ENCODE peak calls at places on chromosome X, in four cellular contexts. J is HepG2, B is K562, X is suprapubic skin. S is an unnamed sample.

GRCh38 chrX:153935326-153935851 is 552 bp upstream of the NAA10 start:
- DNase-seq in J (no peak), B (no peak), X (no peak), S (no peak)

GRCh38 chrX:105695451-105695850 is 126.9 kb upstream of the NRK start:
- DNase-seq in B (no peak), X (no peak), J (no peak), S (no peak)

GRCh38 chrX:10841579-10841978 is 221.2 kb upstream of the MID1 start:
- DNase-seq in X (no peak), B (no peak), J (no peak), S (no peak)

GRCh38 chrX:125103693-125104092 is 216.0 kb upstream of the TEX13C start:
- DNase-seq in J (no peak), X (no peak), B (no peak), S (no peak)

GRCh38 chrX:69232945-69233344 is 67.7 kb upstream of the PJA1 start:
- DNase-seq in X (no peak), J (no peak), B (no peak), S (no peak)

GRCh38 chrX:150201841-150202240 is 161.3 kb upstream of the MAMLD1 start:
- DNase-seq in X (no peak), J (no peak), B (no peak), S (no peak)

GRCh38 chrX:150362599-150363481 is at the start of gene MAMLD1:
- DNase-seq in X (peak), B (peak), J (no peak), S (no peak)

GRCh38 chrX:109863811-109864210 is 130.8 kb upstream of the ACSL4 start:
- DNase-seq in B (no peak), X (no peak), J (no peak), S (no peak)

GRCh38 chrX:150162141-150162540 is 201.0 kb upstream of the MAMLD1 start:
- DNase-seq in J (no peak), B (no peak), X (no peak), S (no peak)

GRCh38 chrX:105711805-105712204 is 110.5 kb upstream of the NRK start:
- DNase-seq in X (no peak), B (no peak), J (no peak), S (no peak)

GRCh38 chrX:119880076-119880475 is 8.4 kb downstream of the NDUFA1 start:
- DNase-seq in B (no peak), J (no peak), X (no peak), S (no peak)

GRCh38 chrX:136318895-136319597 is 18.3 kb downstream of the ADGRG4 start:
- DNase-seq in J (no peak), B (no peak), X (no peak), S (no peak)

GRCh38 chrX:110442631-110443030 is 84.0 kb downstream of the RTL9 start:
- DNase-seq in B (peak), J (peak), X (no peak), S (no peak)

GRCh38 chrX:151974336-151975227 is at the start of gene GABRE:
- DNase-seq in J (no peak), X (no peak), B (peak), S (no peak)

GRCh38 chrX:153510383-153510782 is 7.1 kb upstream of the ATP2B3 start:
- DNase-seq in J (no peak), X (no peak), B (no peak), S (no peak)

GRCh38 chrX:67604979-67605703 is 61.3 kb downstream of the AR start:
- DNase-seq in J (no peak), B (no peak), X (no peak), S (no peak)

GRCh38 chrX:80216086-80216485 is 201.5 kb downstream of the TBX22 start:
- DNase-seq in J (no peak), B (no peak), X (no peak), S (no peak)

GRCh38 chrX:30971761-30972603 is 82.9 kb upstream of the TAB3 start:
- DNase-seq in X (no peak), J (peak), B (peak), S (peak)

GRCh38 chrX:13123247-13123856 is 78.9 kb upstream of the FAM9C start:
- DNase-seq in J (peak), X (no peak), B (no peak), S (no peak)

GRCh38 chrX:139823806-139824205 is 109.0 kb downstream of the ATP11C start:
- DNase-seq in J (no peak), X (no peak), B (no peak), S (no peak)

GRCh38 chrX:154484255-154485149 is 1.9 kb downstream of the UBL4A start:
- DNase-seq in X (no peak), B (peak), J (no peak), S (no peak)

GRCh38 chrX:26952213-26952612 is 510.9 kb downstream of the PPP4R3C start:
- DNase-seq in J (no peak), X (no peak), B (no peak), S (no peak)

GRCh38 chrX:15714529-15714928 is 23.5 kb upstream of the CA5B start:
- DNase-seq in X (no peak), J (no peak), B (no peak), S (no peak)

GRCh38 chrX:100994352-100995281 is 25.1 kb downstream of the ARL13A start:
- DNase-seq in J (peak), X (no peak), B (peak), S (no peak)

GRCh38 chrX:70454441-70455365 is 10.1 kb downstream of the DLG3 start:
- DNase-seq in X (no peak), B (peak), J (peak), S (peak)
- TF ChIP-seq POLR2AphosphoS5 in X (no peak), B (no peak), J (no peak), S (no peak)

GRCh38 chrX:1595711-1596060 is 4.3 kb downstream of the AKAP17A start:
- DNase-seq in B (no peak), J (no peak), X (peak), S (no peak)
- TF ChIP-seq POLR2AphosphoS5 in B (no peak), J (no peak), X (no peak), S (peak)

GRCh38 chrX:103098488-103098887 is 5.5 kb upstream of the NXF3 start:
- DNase-seq in B (peak), J (no peak), X (no peak), S (no peak)

GRCh38 chrX:103092942-103093341 is at the start of gene NXF3:
- DNase-seq in B (no peak), X (no peak), J (no peak), S (no peak)
- TF ChIP-seq POLR2AphosphoS5 in B (no peak), X (no peak), J (no peak), S (no peak)

GRCh38 chrX:57595381-57595811 is 3.6 kb downstream of the ZXDB start:
- DNase-seq in J (no peak), X (no peak), B (no peak), S (no peak)
- TF ChIP-seq POLR2AphosphoS5 in J (no peak), X (no peak), B (no peak), S (no peak)

GRCh38 chrX:108025954-108026616 is 18.8 kb upstream of the VSIG1 start:
- DNase-seq in X (no peak), B (no peak), J (no peak), S (no peak)
- TF ChIP-seq POLR2AphosphoS5 in X (no peak), B (no peak), J (no peak), S (no peak)

GRCh38 chrX:72271091-72271490 is 6.0 kb downstream of the RPS4X start:
- DNase-seq in X (no peak), J (no peak), B (no peak), S (no peak)

GRCh38 chrX:72272868-72273267 is 4.2 kb downstream of the RPS4X start:
- DNase-seq in X (no peak), J (no peak), B (no peak), S (no peak)

GRCh38 chrX:72271812-72272211 is 5.2 kb downstream of the RPS4X start:
- DNase-seq in B (no peak), X (no peak), J (no peak), S (no peak)

GRCh38 chrX:72274526-72274925 is 2.5 kb downstream of the RPS4X start:
- DNase-seq in B (no peak), X (no peak), J (no peak), S (no peak)

DNA sequence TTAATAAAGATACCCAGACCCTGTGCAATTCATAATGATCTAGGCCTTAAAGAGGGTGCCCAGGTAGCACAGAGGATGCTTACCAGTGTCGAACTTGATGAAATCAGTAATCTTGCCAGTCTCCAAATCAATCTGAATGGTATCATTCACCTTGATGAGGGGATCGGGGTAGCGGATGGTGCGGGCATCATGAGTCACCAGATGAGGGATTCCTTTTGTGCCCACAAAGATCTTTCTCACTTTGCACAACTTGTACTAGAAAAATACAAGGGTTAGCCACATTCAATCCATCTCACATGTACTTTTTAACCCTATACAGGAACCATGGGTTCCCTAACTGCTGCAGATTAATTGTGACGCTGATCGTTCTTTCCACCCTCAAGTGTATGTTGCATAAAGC is 3.3 kb downstream of the RPS4X start:
- DNase-seq in J (no peak), X (no peak), B (no peak), S (no peak)
- TF ChIP-seq POLR2AphosphoS5 in J (no peak), X (no peak), B (no peak), S (no peak)

DNA sequence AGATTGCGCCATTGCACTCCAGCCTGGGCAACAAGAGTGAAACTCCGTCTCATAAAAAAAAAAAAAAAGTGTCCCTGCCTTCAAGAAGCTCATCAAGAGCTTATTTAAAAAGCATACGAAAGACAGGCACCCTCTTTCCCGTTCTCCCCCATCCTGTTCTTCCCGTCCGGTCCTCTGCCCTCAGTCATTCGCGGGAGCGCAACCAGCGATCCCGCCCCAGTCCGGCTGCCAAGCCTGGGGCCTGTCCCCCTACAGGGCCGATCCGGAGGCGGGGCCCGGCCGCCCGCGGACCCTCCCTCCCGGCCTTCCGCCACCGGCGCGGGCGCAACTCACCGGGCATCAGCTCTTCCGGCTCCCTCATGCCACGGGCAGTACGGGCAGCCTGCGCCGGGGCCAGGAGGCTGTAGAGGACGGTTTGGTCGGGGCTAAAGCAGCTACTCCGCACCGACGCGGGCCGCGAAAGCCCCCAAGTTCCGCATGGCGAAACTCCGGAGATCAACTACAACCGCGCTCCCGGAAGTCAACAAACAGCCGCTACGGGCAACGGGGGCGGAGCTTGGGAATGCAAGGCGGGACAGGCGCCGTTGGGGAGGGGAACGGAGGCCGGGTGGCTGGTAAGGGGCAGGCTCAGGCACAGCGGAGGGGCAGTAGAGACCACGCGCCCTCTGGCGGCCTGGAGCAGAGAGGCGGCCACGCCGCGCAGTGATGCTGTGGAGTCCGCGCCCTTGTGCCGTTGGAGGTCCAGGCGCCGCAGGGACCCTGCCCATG is at the start of gene RPGR:
- DNase-seq in J (peak), B (peak), X (peak), S (peak)
- TF ChIP-seq POLR2AphosphoS5 in J (peak), B (no peak), X (no peak), S (no peak)

DNA sequence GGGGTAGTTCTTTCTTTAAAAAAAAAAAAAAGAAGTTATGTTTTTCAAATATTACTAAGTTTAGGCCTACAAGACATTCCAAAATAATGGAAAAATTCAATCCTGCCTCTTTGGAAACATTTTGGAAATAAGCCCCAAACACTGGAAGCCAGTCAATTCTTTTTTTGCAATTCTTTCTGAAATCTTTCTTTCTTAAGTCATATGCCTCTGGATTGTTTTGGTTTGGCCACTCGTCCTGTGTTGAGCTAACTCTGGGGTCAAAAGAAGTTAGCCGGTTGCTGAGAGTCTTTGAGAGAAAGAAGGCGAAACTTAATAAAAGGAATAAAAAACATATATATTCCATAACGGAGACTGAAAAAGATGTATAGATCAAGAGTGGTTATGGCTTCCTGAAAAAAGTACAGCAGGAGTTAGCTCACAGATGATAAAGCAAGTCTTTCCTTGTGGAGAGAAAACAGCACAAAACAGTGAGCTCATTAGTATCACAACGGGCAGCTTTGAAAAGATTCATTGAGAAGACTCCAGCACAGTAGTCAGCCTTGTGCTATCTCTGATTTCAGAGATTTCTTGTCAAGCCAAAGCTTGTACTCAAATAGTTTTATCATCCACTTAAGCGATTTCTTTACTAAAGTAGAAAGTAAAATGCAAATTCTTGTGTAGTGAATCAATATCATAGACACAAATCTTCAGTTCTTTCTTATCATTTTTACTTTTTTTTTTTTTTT is 64.8 kb downstream of the PLS3 start:
- DNase-seq in B (no peak), X (no peak), J (no peak), S (no peak)
- TF ChIP-seq POLR2AphosphoS5 in B (no peak), X (no peak), J (no peak), S (no peak)

GRCh38 chrX:16839852-16840460 is 30.2 kb downstream of the RBBP7 start:
- DNase-seq in X (no peak), J (no peak), B (no peak), S (no peak)
- TF ChIP-seq POLR2AphosphoS5 in X (no peak), J (no peak), B (peak), S (no peak)

S was measured in GM12892.